ENCODE peak calls at places on chromosomes 12 and 14, in eight cellular contexts. Q is hepatocyte, S is PC-9, Y is GM23338, T is Karpas-422, X is PC-3, C is HCT116, K is GM23248. P is an unnamed sample. For H3K9me2, the result is how much of the 10 kb centered on the place peaks cover.

GRCh38 chr12:119788783-119789182 is 88.3 kb downstream of the CIT start:
- DNase-seq in Q (no peak), S (peak), Y (no peak), T (no peak), X (no peak), C (no peak), K (peak), P (no peak)

GRCh38 chr14:105364100-105364708 is 34.1 kb upstream of the TEX22 start:
- DNase-seq in Q (no peak), S (no peak), Y (no peak), T (peak), X (no peak), C (no peak), K (peak), P (no peak)

GRCh38 chr14:70871863-70872677 is 35.2 kb upstream of the PCNX1 start:
- DNase-seq in Q (no peak), S (no peak), Y (no peak), T (peak), X (no peak), C (no peak), K (no peak), P (no peak)

GRCh38 chr12:47781479-47782371 is 8.7 kb downstream of the SLC48A1 start:
- DNase-seq in Q (no peak), S (peak), Y (no peak), T (no peak), X (peak), C (no peak), K (no peak), P (no peak)

GRCh38 chr12:57658890-57659289 is 25.9 kb upstream of the B4GALNT1 start:
- DNase-seq in Q (no peak), S (no peak), Y (no peak), T (no peak), X (no peak), C (no peak), K (no peak), P (no peak)

GRCh38 chr12:41944241-41944640 is 200.4 kb downstream of the GXYLT1 start:
- DNase-seq in Q (no peak), S (no peak), Y (no peak), T (no peak), X (no peak), C (no peak), K (no peak), P (no peak)

GRCh38 chr12:92424338-92424737 is 278.5 kb upstream of the PLEKHG7 start:
- DNase-seq in Q (no peak), S (no peak), Y (peak), T (no peak), X (peak), C (no peak), K (peak), P (no peak)

GRCh38 chr12:25965682-25966081 is 7.2 kb downstream of the RASSF8 start:
- DNase-seq in Q (no peak), S (no peak), Y (no peak), T (no peak), X (no peak), C (no peak), K (no peak), P (no peak)

GRCh38 chr14:33271891-33272290 is 333.2 kb downstream of the NPAS3 start:
- DNase-seq in Q (no peak), S (no peak), Y (no peak), T (no peak), X (no peak), C (no peak), K (no peak), P (no peak)

GRCh38 chr12:109744026-109744425 is 30.4 kb downstream of the FAM222A start:
- DNase-seq in Q (no peak), S (no peak), Y (no peak), T (no peak), X (no peak), C (no peak), K (no peak), P (no peak)

GRCh38 chr14:65179918-65180724 is 77.8 kb upstream of the MAX start:
- DNase-seq in Q (no peak), S (peak), Y (no peak), T (peak), X (peak), C (peak), K (peak), P (peak)

GRCh38 chr14:72781476-72782181 is 112.3 kb downstream of the DPF3 start:
- DNase-seq in Q (peak), S (no peak), Y (no peak), T (no peak), X (peak), C (no peak), K (peak), P (no peak)

GRCh38 chr14:91315844-91316267 is 71.4 kb upstream of the GPR68 start:
- DNase-seq in Q (no peak), S (no peak), Y (no peak), T (peak), X (no peak), C (no peak), K (no peak), P (peak)

GRCh38 chr14:68734231-68734732 is 58.6 kb downstream of the ZFP36L1 start:
- DNase-seq in Q (no peak), S (no peak), Y (no peak), T (no peak), X (no peak), C (no peak), K (no peak), P (peak)

GRCh38 chr12:77720258-77720657 is 110.4 kb upstream of the NAV3 start:
- DNase-seq in Q (no peak), S (no peak), Y (peak), T (no peak), X (no peak), C (no peak), K (peak), P (peak)

GRCh38 chr12:108305520-108305919 is 33.6 kb downstream of the CMKLR1 start:
- DNase-seq in Q (peak), S (no peak), Y (no peak), T (no peak), X (peak), C (no peak), K (peak), P (no peak)

GRCh38 chr12:4303750-4304149 is 17.3 kb upstream of the TIGAR start:
- DNase-seq in Q (no peak), S (no peak), Y (no peak), T (no peak), X (no peak), C (no peak), K (no peak), P (no peak)

GRCh38 chr12:124599074-124599999 is 31.9 kb upstream of the NCOR2 start:
- DNase-seq in Q (no peak), S (peak), Y (no peak), T (no peak), X (peak), C (no peak), K (peak), P (no peak)

GRCh38 chr12:103986823-103987222 is 21.2 kb downstream of the TDG start:
- DNase-seq in Q (no peak), S (no peak), Y (no peak), T (no peak), X (no peak), C (no peak), K (peak), P (no peak)

GRCh38 chr12:7090222-7090998 is 1.8 kb downstream of the C1R start:
- DNase-seq in Q (no peak), S (no peak), Y (peak), T (no peak), X (no peak), C (no peak), K (peak), P (no peak)

GRCh38 chr12:88334271-88334670 is 192.2 kb downstream of the TMTC3 start:
- DNase-seq in Q (peak), S (peak), Y (peak), T (no peak), X (peak), C (no peak), K (peak), P (peak)

GRCh38 chr12:12398026-12398859 is 41.4 kb downstream of the BORCS5 start:
- DNase-seq in Q (peak), S (peak), Y (no peak), T (no peak), X (peak), C (no peak), K (peak), P (no peak)

GRCh38 chr14:100528962-100529560 is 58.2 kb downstream of the BEGAIN start:
- DNase-seq in Q (peak), S (no peak), Y (no peak), T (no peak), X (no peak), C (no peak), K (no peak), P (no peak)
- H3K9me2 ChIP-seq in Q (under half), S (under half), Y (under half), T (under half), X (under half), C (under half), K (under half), P (under half)

DNA sequence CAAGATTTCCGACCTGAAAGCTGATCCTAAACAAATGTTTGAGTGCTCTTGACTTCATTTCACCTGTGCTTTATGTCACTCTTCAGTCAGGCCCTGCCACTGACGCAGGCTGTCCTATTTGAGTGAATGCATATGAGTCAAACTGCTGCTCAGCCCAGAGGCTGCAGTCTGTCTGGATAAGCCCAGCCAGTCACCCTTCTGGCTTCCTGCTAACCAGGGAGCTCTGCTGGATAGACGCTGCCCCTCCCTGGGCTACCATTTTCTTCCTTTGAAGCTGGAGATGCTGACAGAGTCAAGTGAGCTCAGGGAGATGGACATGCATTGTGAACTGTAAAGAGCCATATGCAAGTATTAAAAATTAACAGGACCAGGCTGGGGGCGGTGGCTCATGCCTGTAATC is 5.1 kb upstream of the TUNAR start:
- DNase-seq in Q (no peak), S (no peak), Y (no peak), T (no peak), X (no peak), C (no peak), K (no peak), P (no peak)
- H3K9me2 ChIP-seq in Q (under half), S (under half), Y (under half), T (under half), X (under half), C (under half), K (under half), P (under half)

DNA sequence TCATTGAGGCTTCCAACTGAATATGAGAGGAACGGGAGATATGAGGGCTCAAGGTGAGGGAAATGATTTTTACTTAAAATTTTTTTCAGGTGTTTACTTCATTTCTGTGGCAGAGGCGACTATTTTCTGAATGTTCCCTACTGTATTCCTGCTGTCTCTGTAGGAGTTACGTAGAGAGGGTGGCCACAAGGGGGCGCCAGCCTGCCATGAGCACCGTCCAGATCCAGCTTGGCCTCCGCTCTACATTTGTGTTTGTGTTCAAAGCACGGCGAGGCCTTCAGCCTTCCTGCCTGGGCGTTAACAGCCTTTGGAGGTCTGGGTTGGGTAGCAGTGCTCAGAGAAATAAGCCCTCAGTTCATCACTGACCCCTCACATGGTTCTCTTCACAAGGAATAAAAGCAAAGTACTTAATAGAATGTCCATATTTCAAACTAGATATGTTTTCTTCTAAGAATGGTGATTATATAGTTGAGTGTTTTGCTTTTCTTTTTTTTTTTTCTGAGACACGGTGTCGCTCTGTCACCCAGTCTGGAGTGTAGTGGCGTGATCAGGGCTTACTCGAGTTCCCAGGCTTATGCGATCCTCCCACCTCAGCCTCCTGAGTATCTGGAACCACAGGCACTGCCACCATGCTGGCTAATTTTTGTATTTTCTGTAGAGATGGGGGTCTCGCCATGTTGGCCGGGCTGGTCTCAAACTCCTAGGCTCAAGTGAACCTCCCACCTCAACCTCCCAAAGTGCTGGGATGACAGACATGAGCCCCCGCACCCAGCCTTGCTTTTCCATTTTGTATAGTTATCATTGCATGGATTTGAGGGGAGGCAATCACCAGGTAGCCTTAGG is 22.3 kb downstream of the CKB start:
- DNase-seq in Q (peak), S (peak), Y (peak), T (peak), X (peak), C (no peak), K (peak), P (peak)
- H3K9me2 ChIP-seq in Q (under half), S (under half), Y (under half), T (under half), X (under half), C (under half), K (under half), P (under half)

DNA sequence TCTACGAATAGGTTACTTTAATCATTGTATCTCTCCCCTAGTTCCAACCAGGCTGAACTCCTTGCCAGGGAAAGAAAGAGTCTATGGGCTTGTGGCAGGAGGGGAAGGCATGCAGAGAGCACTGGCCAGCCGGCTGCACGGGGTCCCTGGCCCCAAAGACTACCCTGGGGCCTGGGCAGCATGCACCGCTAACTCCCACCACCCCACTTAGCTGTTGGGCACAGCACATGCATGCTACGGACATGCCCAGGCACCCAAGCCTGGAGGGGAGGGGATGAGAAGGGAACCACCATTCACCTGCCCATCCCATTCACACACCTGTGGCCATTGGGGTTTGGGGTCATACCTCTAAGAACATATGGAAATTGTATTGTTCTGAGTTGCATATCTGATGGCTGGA is 94.1 kb downstream of the PIK3C2G start:
- DNase-seq in Q (no peak), S (no peak), Y (no peak), T (no peak), X (no peak), C (no peak), K (no peak), P (no peak)
- H3K9me2 ChIP-seq in Q (under half), S (under half), Y (under half), T (under half), X (under half), C (under half), K (under half), P (under half)

GRCh38 chr12:2156333-2156732 is 103.5 kb downstream of the CACNA1C start:
- DNase-seq in Q (no peak), S (no peak), Y (no peak), T (no peak), X (no peak), C (no peak), K (no peak), P (no peak)
- H3K9me2 ChIP-seq in Q (under half), S (under half), Y (under half), T (under half), X (under half), C (under half), K (under half), P (under half)

GRCh38 chr14:104151028-104151385 is 12.6 kb downstream of the KIF26A start:
- DNase-seq in Q (no peak), S (no peak), Y (no peak), T (no peak), X (no peak), C (no peak), K (no peak), P (no peak)

GRCh38 chr14:104151546-104152245 is 13.3 kb downstream of the KIF26A start:
- DNase-seq in Q (no peak), S (no peak), Y (no peak), T (no peak), X (no peak), C (no peak), K (no peak), P (no peak)

GRCh38 chr14:104150201-104151027 is 12.0 kb downstream of the KIF26A start:
- DNase-seq in Q (peak), S (no peak), Y (peak), T (no peak), X (no peak), C (no peak), K (peak), P (no peak)

GRCh38 chr14:104152686-104153398 is 14.5 kb downstream of the KIF26A start:
- DNase-seq in Q (no peak), S (no peak), Y (no peak), T (no peak), X (no peak), C (no peak), K (no peak), P (no peak)

GRCh38 chr14:104152246-104152575 is 13.8 kb downstream of the KIF26A start:
- DNase-seq in Q (no peak), S (no peak), Y (no peak), T (no peak), X (no peak), C (no peak), K (no peak), P (no peak)
- H3K9me2 ChIP-seq in Q (under half), S (under half), Y (under half), T (under half), X (under half), C (under half), K (under half), P (under half)

GRCh38 chr14:102320671-102321455 is 1.3 kb downstream of the ZNF839 start:
- DNase-seq in Q (no peak), S (no peak), Y (no peak), T (no peak), X (no peak), C (no peak), K (no peak), P (no peak)
- H3K9me2 ChIP-seq in Q (under half), S (under half), Y (under half), T (under half), X (under half), C (under half), K (under half), P (under half)

GRCh38 chr14:96040836-96041371 is 1.7 kb downstream of the C14orf132 start:
- DNase-seq in Q (peak), S (no peak), Y (no peak), T (no peak), X (no peak), C (no peak), K (peak), P (no peak)
- H3K9me2 ChIP-seq in Q (under half), S (under half), Y (under half), T (under half), X (under half), C (under half), K (under half), P (under half)